ENCODE peak calls at places on chromosome 12, in six cellular contexts. V is neural progenitor cell, E is heart left ventricle, L is cardiac muscle cell, G is AG04450, H is uterus. M is an unnamed sample.

GRCh38 chr12:54008260-54008552 is 579 bp upstream of the HOXC8 start:
- DNase-seq in V (no peak), E (no peak), L (no peak), G (no peak), H (no peak), M (no peak)

GRCh38 chr12:77932216-77932615 is 101.5 kb downstream of the NAV3 start:
- DNase-seq in V (no peak), E (no peak), L (no peak), G (no peak), H (no peak), M (no peak)

GRCh38 chr12:89874146-89874545 is 165.5 kb upstream of the ATP2B1 start:
- DNase-seq in V (peak), E (no peak), L (no peak), G (no peak), H (no peak), M (no peak)

GRCh38 chr12:77947746-77948145 is 117.1 kb downstream of the NAV3 start:
- DNase-seq in V (no peak), E (no peak), L (no peak), G (no peak), H (no peak), M (no peak)

GRCh38 chr12:2679816-2680675 is 114.7 kb upstream of the FKBP4 start:
- DNase-seq in V (no peak), E (no peak), L (no peak), G (no peak), H (no peak), M (no peak)

GRCh38 chr12:104605685-104606084 is 148.9 kb downstream of the CHST11 start:
- DNase-seq in V (no peak), E (peak), L (no peak), G (no peak), H (peak), M (no peak)

GRCh38 chr12:52395761-52396434 is 10.2 kb downstream of the KRT82 start:
- DNase-seq in V (peak), E (no peak), L (no peak), G (no peak), H (peak), M (peak)

GRCh38 chr12:93773122-93773871 is 96.1 kb downstream of the CRADD start:
- DNase-seq in V (no peak), E (no peak), L (no peak), G (no peak), H (no peak), M (peak)

GRCh38 chr12:52029686-52030085 is 21.6 kb upstream of the NR4A1 start:
- DNase-seq in V (peak), E (no peak), L (peak), G (no peak), H (no peak), M (peak)

GRCh38 chr12:20602671-20603402 is 92.3 kb upstream of the SLCO1C1 start:
- DNase-seq in V (no peak), E (no peak), L (no peak), G (no peak), H (no peak), M (no peak)

GRCh38 chr12:132319991-132320570 is 9.3 kb downstream of the GALNT9 start:
- DNase-seq in V (no peak), E (peak), L (no peak), G (no peak), H (no peak), M (no peak)

GRCh38 chr12:104910196-104910840 is 47.8 kb downstream of the SLC41A2 start:
- DNase-seq in V (no peak), E (no peak), L (no peak), G (no peak), H (no peak), M (peak)

DNA sequence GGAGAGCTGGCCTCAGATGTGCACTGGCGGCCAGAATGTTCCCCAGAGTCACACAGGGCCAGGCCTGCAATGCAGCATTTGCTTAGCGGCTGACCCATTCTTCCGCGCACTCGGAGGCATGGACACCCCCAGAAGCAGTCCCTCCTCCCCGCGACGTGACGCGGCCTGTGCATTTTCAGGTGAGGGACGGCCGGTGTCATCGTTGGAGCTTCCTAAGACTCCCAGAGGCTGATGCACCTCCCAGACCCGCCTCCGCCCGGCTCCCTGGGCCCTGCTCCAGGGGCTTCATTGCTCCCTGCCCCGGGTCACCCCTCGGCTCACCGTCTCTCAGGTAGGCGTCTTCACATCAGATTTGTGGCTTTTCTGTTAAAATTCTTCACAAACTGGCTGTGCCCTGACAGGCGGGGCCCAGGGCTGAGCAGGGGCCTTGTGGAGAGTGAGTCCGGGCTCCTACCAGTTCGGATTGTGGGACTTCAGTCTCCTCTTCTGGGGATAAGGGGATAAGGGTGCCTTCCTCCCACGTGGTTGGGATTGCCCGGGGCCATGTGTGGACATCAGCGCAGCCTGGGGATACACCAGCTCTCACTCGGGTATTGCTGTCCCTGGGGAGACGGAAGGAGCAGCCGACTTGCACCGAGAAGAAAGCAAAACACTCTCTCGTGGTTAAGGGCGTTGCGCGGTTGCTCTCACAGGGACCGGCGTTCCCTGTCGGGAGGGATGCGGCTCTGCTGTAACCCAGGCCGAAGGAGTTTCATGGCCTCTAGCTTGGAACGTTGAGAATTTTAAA is 249.1 kb downstream of the ADGRD1 start:
- DNase-seq in V (no peak), E (no peak), L (no peak), G (no peak), H (no peak), M (no peak)
- TF ChIP-seq CTCF in V (no peak), E (no peak), L (no peak), G (no peak), H (no peak), M (no peak)

GRCh38 chr12:76562158-76562557 is 2.6 kb upstream of the OSBPL8 start:
- DNase-seq in V (peak), E (no peak), L (no peak), G (no peak), H (no peak), M (no peak)

GRCh38 chr12:76560083-76560491 is 516 bp upstream of the OSBPL8 start:
- DNase-seq in V (no peak), E (no peak), L (no peak), G (peak), H (no peak), M (no peak)

GRCh38 chr12:76556373-76556772 is 3.2 kb downstream of the OSBPL8 start:
- DNase-seq in V (no peak), E (no peak), L (no peak), G (no peak), H (no peak), M (no peak)

GRCh38 chr12:76558684-76559276 is 791 bp downstream of the OSBPL8 start:
- DNase-seq in V (peak), E (peak), L (peak), G (no peak), H (peak), M (peak)

GRCh38 chr12:76559277-76560082 is at the start of gene OSBPL8:
- DNase-seq in V (peak), E (peak), L (peak), G (peak), H (peak), M (peak)
- TF ChIP-seq CTCF in V (peak), E (no peak), L (peak), G (peak), H (peak), M (no peak)

GRCh38 chr12:108069766-108070165 is 59.3 kb upstream of the WSCD2 start:
- DNase-seq in V (no peak), E (no peak), L (no peak), G (no peak), H (no peak), M (no peak)
- TF ChIP-seq CTCF in V (no peak), E (no peak), L (no peak), G (no peak), H (no peak), M (no peak)

GRCh38 chr12:57456737-57457490 is 1.8 kb downstream of the INHBE start:
- DNase-seq in V (no peak), E (peak), L (no peak), G (no peak), H (no peak), M (peak)

GRCh38 chr12:57454213-57454565 is 918 bp upstream of the INHBE start:
- DNase-seq in V (no peak), E (no peak), L (no peak), G (no peak), H (no peak), M (no peak)

GRCh38 chr12:57454566-57455373 is at the start of gene INHBE:
- DNase-seq in V (peak), E (peak), L (peak), G (peak), H (no peak), M (peak)

GRCh38 chr12:57455374-57456144 is 452 bp downstream of the INHBE start:
- DNase-seq in V (no peak), E (peak), L (no peak), G (no peak), H (no peak), M (no peak)

DNA sequence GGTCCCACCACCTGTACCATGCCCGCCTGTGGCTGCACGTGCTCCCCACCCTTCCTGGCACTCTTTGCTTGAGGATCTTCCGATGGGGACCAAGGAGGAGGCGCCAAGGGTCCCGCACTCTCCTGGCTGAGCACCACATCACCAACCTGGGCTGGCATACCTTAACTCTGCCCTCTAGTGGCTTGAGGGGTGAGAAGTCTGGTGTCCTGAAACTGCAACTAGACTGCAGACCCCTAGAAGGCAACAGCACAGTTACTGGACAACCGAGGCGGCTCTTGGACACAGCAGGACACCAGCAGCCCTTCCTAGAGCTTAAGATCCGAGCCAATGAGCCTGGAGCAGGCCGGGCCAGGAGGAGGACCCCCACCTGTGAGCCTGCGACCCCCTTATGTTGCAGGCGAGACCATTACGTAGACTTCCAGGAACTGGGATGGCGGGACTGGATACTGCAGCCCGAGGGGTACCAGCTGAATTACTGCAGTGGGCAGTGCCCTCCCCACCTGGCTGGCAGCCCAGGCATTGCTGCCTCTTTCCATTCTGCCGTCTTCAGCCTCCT is 1.1 kb downstream of the INHBE start:
- DNase-seq in V (peak), E (no peak), L (peak), G (no peak), H (no peak), M (peak)
- TF ChIP-seq CTCF in V (peak), E (peak), L (peak), G (peak), H (no peak), M (peak)

GRCh38 chr12:46468813-46469212 is 96.2 kb upstream of the SLC38A2 start:
- DNase-seq in V (no peak), E (no peak), L (no peak), G (no peak), H (no peak), M (no peak)

GRCh38 chr12:46465307-46465706 is 92.7 kb upstream of the SLC38A2 start:
- DNase-seq in V (no peak), E (no peak), L (no peak), G (no peak), H (no peak), M (no peak)

GRCh38 chr12:46470975-46471374 is 98.4 kb upstream of the SLC38A2 start:
- DNase-seq in V (no peak), E (no peak), L (no peak), G (no peak), H (no peak), M (peak)

GRCh38 chr12:46470039-46470627 is 97.6 kb upstream of the SLC38A2 start:
- DNase-seq in V (no peak), E (no peak), L (no peak), G (no peak), H (no peak), M (no peak)

GRCh38 chr12:46468159-46468558 is 95.6 kb upstream of the SLC38A2 start:
- DNase-seq in V (no peak), E (no peak), L (no peak), G (no peak), H (no peak), M (peak)
- TF ChIP-seq CTCF in V (no peak), E (no peak), L (no peak), G (no peak), H (no peak), M (no peak)

DNA sequence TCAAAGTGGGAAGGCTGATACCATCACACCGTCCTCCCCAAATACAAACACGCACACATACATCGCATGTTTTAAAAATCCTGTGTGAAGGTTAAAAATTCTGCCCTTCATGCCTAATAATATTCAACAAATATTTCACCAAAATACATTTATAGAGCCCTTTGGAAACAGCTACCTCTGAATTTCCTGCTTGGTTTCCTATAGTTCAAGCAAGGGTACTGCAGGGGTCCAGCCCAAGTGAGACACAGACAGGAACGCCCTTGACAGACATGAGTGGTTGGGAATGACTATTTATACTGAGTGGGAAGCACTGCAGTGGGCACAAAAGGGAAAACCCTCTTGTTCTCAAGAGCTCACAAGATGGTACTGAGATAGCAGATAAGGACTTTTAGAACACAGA is 51.0 kb downstream of the ST8SIA1 start:
- DNase-seq in V (no peak), E (no peak), L (no peak), G (no peak), H (no peak), M (no peak)
- TF ChIP-seq CTCF in V (no peak), E (no peak), L (no peak), G (peak), H (no peak), M (peak)

DNA sequence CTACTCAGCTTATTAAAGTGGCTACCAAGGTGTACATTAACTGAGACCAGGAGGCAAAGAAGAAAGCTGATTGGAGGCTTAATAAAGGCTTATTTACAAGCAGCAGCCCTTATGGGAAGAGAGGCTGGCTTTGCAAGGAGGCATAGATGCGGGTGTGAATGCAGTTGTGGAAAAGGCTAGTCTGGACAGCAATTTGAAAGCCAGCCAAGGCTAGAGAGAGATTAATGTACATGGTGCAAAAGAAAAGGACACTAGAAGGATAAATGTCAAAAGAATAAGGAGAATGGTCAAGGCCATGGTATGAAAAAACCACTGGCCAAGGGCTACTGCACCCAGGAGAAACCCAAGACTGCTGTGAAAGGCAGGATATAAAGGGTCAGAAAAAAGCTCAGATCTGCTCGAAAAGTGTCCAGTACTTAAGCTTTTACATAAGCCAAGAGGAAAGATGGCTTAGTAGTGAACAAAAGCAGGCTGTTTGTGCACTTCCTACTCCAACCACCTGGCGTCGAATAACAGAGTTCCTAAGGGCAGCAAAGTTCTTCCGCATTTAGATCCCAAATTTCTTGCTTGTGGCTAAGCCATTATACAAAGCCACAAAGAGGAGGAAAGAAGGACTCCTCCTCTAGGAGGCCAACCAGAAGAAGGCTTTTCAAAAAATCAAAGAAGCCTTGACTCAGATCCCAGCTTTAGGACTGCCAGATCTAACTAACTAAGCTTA is 24.0 kb downstream of the KLRK1 start:
- DNase-seq in V (peak), E (no peak), L (no peak), G (no peak), H (no peak), M (no peak)
- TF ChIP-seq CTCF in V (no peak), E (no peak), L (peak), G (peak), H (no peak), M (no peak)

DNA sequence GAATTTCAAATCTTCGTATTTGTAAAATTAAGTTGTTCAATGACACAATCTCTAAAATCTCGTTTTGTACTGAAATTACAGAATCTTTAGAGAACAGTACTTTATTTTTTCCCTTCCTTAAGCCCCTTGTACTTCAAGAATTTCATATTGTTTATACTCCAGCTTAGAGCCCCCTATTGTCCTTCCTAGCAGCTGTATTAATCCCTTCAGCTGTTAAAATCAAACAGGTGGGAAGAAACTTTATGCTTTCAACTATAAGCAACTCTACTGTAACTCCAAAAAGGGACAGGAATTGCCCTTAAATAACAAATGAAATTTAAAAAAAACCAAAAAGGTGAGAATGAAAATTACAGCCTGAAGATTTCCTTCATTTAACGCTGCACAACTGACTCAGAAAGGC is 1.7 kb downstream of the NACA start:
- DNase-seq in V (no peak), E (no peak), L (no peak), G (no peak), H (no peak), M (no peak)
- TF ChIP-seq CTCF in V (no peak), E (no peak), L (no peak), G (peak), H (no peak), M (no peak)